ENCODE peak calls at places on chromosomes 2 and 18, in four cellular contexts. X is cardiac muscle cell, G is dorsolateral prefrontal cortex, A is mucosa of descending colon. C is an unnamed sample.

GRCh38 chr2:48343571-48344440 is 186.1 kb upstream of the STON1 start:
- DNase-seq in X (no peak), G (no peak), A (no peak), C (peak; percentile 83)

GRCh38 chr18:30862900-30863299 is 179.6 kb downstream of the DSC3 start:
- DNase-seq in G (no peak), A (no peak), X (no peak), C (no peak)

GRCh38 chr2:171410101-171410500 is 23.7 kb downstream of the METTL8 start:
- DNase-seq in A (no peak), G (no peak), X (no peak), C (peak; percentile 23)

GRCh38 chr18:26551217-26551708 is 2.9 kb upstream of the KCTD1 start:
- DNase-seq in G (no peak), X (no peak), A (no peak), C (peak; percentile 31)

GRCh38 chr2:167783266-167784070 is 463.9 kb downstream of the STK39 start:
- DNase-seq in G (no peak), X (peak; percentile 24), A (no peak), C (peak; percentile 88)

GRCh38 chr2:203802277-203803045 is 65.1 kb upstream of the CTLA4 start:
- DNase-seq in X (no peak), A (no peak), G (no peak), C (peak; percentile 94)

GRCh38 chr2:97931118-97931850 is 64.5 kb downstream of the TMEM131 start:
- DNase-seq in X (no peak), G (no peak), A (no peak), C (no peak)

GRCh38 chr18:2680216-2680792 is 24.8 kb downstream of the SMCHD1 start:
- DNase-seq in X (no peak), G (no peak), A (no peak), C (no peak)

DNA sequence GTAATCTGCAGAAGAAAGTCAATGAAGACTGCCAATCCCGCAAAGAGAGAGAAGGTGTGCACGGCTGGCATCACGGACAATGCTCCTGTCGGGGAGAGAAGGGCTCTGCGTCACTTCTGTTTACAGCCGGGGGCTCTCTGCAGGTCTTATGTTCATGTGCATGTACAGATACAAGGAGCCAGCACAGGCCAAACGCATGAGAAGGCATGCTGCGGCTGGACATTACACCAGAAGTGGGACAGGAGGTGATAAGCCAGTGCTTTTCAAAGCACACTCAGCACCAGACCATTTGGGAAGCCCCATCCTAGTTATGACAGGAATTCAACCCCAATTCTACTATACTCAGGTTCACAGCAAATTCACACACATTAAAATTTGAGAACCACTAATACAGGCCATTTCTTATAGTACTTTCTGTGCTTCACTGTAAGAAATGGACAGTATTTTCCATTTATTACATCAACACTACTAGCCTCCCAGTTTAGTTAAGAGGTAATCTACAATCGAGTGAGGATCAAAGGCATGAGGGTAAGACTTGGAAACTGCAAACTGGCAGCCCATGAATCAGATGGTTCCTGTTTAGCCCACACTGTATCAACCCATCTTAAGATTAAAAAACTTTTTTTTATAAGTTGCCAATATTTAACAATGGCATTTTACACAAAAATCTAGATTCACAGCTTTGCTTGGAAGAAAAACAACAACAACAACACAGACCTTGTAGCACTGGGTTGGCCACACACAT is 38.2 kb downstream of the RMC1 start:
- DNase-seq in A (no peak), X (peak; percentile 22), G (no peak), C (no peak)
- H3K4me3 ChIP-seq in A (no peak overlapping the region), X (no peak overlapping the region), G (no peak overlapping the region), C (no peak overlapping the region)

GRCh38 chr2:15591692-15592463 is at the start of gene DDX1:
- DNase-seq in A (peak; percentile 91), X (peak; percentile 93), G (peak; percentile 79), C (peak; percentile 87)
- TF ChIP-seq CTCF in A (no peak), X (no peak), G (peak; percentile 28), C (no peak)

GRCh38 chr2:144456680-144457079 is 63.2 kb downstream of the ZEB2 start:
- DNase-seq in A (no peak), X (peak; percentile 63), G (no peak), C (peak; percentile 73)

GRCh38 chr2:144460981-144461766 is 58.7 kb downstream of the ZEB2 start:
- DNase-seq in G (peak; percentile 81), X (no peak), A (no peak), C (peak; percentile 77)

GRCh38 chr2:144458536-144458935 is 61.4 kb downstream of the ZEB2 start:
- DNase-seq in X (no peak), G (no peak), A (no peak), C (no peak)

GRCh38 chr2:144462266-144462665 is 57.7 kb downstream of the ZEB2 start:
- DNase-seq in G (no peak), A (no peak), X (no peak), C (no peak)

GRCh38 chr2:144459937-144460336 is 60.0 kb downstream of the ZEB2 start:
- DNase-seq in A (no peak), G (no peak), X (no peak), C (peak; percentile 65)
- H3K4me3 ChIP-seq in A (no peak overlapping the region), G (no peak overlapping the region), X (no peak overlapping the region), C (no peak overlapping the region)

GRCh38 chr2:189291460-189291859 is 111.9 kb upstream of the COL5A2 start:
- DNase-seq in G (no peak), A (no peak), X (no peak), C (peak; percentile 14)

GRCh38 chr2:189285962-189286648 is 106.5 kb upstream of the COL5A2 start:
- DNase-seq in G (no peak), X (peak; percentile 61), A (no peak), C (peak; percentile 96)

GRCh38 chr2:189285351-189285750 is 105.8 kb upstream of the COL5A2 start:
- DNase-seq in A (no peak), X (no peak), G (no peak), C (peak; percentile 29)

GRCh38 chr2:189287363-189287762 is 107.8 kb upstream of the COL5A2 start:
- DNase-seq in X (no peak), G (no peak), A (no peak), C (no peak)

DNA sequence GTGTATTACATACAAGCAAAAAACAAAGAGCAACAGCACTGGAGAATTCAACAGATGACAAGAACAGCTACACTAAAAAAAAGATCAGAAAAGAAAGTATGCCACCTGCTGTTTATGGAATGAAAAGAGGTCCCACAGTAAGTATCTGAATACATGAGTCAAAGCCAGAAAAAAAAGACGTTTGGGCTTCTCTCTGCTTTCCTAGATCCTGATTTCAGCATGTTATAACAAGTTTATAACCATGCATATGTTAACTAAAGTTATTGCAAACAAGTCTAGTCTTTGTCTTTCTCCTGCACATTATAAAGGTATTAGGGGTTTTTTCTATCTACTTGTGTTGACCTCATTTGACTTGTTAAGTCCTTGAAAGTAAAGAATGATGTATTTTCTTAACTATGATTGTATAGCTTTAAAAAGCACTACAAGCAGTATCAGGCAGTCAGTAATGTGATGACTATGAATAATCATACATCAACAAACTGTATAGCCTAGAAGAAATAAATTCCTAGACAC is 108.5 kb upstream of the COL5A2 start:
- DNase-seq in A (no peak), X (peak; percentile 69), G (no peak), C (peak; percentile 94)
- TF ChIP-seq CTCF in A (no peak), X (peak; percentile 56), G (peak; percentile 43), C (peak; percentile 40)

GRCh38 chr2:84491256-84491655 is 25.0 kb upstream of the DNAH6 start:
- DNase-seq in A (no peak), G (no peak), X (no peak), C (no peak)

GRCh38 chr2:84483320-84483719 is 24.2 kb upstream of the SUCLG1 start:
- DNase-seq in X (no peak), A (no peak), G (no peak), C (no peak)

GRCh38 chr2:84491741-84492140 is 24.6 kb upstream of the DNAH6 start:
- DNase-seq in G (no peak), X (no peak), A (no peak), C (no peak)

GRCh38 chr2:84486436-84487115 is 27.5 kb upstream of the SUCLG1 start:
- DNase-seq in A (no peak), G (no peak), X (no peak), C (peak; percentile 43)

DNA sequence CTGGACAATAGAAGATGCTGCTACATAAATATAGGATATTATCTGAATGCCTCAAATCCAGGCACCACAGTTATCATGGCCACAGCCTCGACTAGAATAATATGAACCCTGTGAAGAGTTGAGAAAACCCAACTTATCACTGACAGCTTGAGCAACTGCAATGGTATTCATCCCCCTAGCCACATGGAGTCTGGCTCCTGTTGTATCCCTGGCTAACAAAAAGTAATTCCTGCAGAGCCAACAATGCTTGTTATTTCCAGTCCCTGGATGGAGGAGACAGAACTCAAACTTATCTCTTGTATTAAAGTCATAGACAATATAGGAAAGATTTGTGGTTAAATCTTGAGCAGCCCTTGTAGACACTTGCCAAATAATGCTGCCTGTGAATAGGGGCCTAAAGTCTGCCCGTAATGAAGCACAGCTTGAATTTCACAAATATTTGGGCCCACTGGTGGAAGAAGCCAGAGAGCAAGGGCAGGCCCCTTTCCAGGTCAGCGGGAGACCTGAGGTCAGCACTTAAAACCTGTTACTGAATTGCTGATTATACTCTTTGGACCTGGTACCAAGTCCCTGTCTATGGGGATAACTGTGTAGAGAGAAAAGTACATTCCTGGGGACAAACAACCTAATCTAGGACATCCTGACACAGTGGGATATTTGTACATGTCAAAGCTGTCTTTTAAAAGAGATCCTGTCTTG is 28.4 kb upstream of the SUCLG1 start:
- DNase-seq in G (no peak), X (no peak), A (no peak), C (peak; percentile 41)
- H3K4me3 ChIP-seq in G (no peak overlapping the region), X (no peak overlapping the region), A (no peak overlapping the region), C (no peak overlapping the region)

GRCh38 chr2:56191617-56192016 is 7.8 kb downstream of the CCDC85A start:
- DNase-seq in X (peak; percentile 45), A (no peak), G (no peak), C (peak; percentile 23)
- TF ChIP-seq CTCF in X (peak; percentile 50), A (no peak), G (peak; percentile 54), C (peak; percentile 54)

GRCh38 chr18:5630766-5631413 is 87.1 kb upstream of the EPB41L3 start:
- DNase-seq in X (no peak), A (peak; percentile 48), G (no peak), C (no peak)

GRCh38 chr18:5628512-5629255 is 84.9 kb upstream of the EPB41L3 start:
- DNase-seq in X (peak; percentile 78), G (peak; percentile 56), A (peak; percentile 89), C (peak; percentile 48)

GRCh38 chr18:5632041-5632440 is 88.2 kb upstream of the EPB41L3 start:
- DNase-seq in A (no peak), G (no peak), X (no peak), C (no peak)

GRCh38 chr18:5627756-5628511 is 84.1 kb upstream of the EPB41L3 start:
- DNase-seq in X (no peak), G (no peak), A (peak; percentile 46), C (no peak)

DNA sequence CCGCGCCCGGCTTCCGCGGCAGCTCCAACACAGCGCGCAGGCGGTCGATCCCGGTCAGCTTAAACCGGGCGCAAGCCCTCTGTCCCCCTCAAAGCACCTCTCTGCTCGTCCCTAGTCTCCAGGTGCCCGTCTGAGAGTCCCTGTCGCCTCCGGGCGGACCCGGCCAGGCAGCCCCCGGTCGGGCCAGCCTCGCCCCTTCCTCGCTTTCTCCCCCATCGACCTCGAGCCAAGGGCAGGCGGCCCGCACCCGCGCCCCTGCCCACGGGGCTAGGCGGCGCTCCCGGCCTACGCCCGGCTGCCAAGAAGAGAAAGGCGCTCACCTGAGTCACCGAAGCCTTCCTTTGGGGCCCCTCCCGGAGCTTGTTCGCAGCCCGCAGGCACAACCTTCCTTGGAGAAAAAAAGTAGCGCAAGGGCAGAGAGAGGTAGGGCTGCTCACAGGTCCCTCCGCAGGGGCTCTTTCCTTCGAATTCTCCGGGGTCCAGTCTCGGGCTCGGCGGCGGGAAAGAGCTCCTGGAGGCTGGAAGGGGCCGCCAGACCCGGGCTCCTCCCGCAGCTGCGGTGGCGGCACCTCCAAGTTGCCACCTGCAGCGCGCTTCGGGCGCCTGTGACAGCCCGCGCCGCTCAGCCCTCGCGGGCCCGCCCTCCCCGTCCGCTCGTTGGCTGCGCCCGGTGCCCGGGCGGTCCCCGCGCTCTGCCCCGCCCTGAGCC is 86.4 kb upstream of the EPB41L3 start:
- DNase-seq in A (peak; percentile 86), X (peak; percentile 96), G (peak; percentile 74), C (peak; percentile 61)
- H3K4me3 ChIP-seq in A (peak overlapping the region; percentile 36), X (peak overlapping the region; percentile 96), G (peak overlapping the region; percentile 71), C (peak overlapping the region; percentile 43)

C was measured in astrocyte of the spinal cord.